ENCODE peak calls at places on chromosomes 12 and 14, in ten cellular contexts. C is neural progenitor cell; L is adrenal gland; D is transverse colon; V is effector memory CD4-positive, alpha-beta T cell; N is SK-N-SH; G is dorsolateral prefrontal cortex; F is osteoblast; P is gastrocnemius medialis; K is IMR-90. Y is an unnamed sample.

GRCh38 chr12:27013606-27014084 is 539 bp downstream of the TM7SF3 start:
- DNase-seq in C (peak), L (no peak), D (peak), V (no peak), N (no peak), G (no peak), F (peak), P (no peak), K (peak), Y (no peak)

GRCh38 chr14:91090733-91091132 is 23.1 kb upstream of the DGLUCY start:
- DNase-seq in C (no peak), L (no peak), D (peak), V (no peak), N (no peak), G (no peak), F (no peak), P (no peak), K (no peak), Y (no peak)

GRCh38 chr14:75370416-75371205 is 57.2 kb upstream of the JDP2 start:
- DNase-seq in C (no peak), L (no peak), D (no peak), V (no peak), N (no peak), G (no peak), F (no peak), P (no peak), K (no peak), Y (no peak)

GRCh38 chr14:76085358-76085757 is 66.4 kb upstream of the GPATCH2L start:
- DNase-seq in C (no peak), L (no peak), D (no peak), V (no peak), N (no peak), G (no peak), F (no peak), P (peak), K (no peak), Y (no peak)

GRCh38 chr12:74379114-74379513 is 158.5 kb upstream of the ATXN7L3B start:
- DNase-seq in C (no peak), L (no peak), D (no peak), V (no peak), N (no peak), G (no peak), F (no peak), P (no peak), K (no peak), Y (no peak)

GRCh38 chr12:3832738-3833137 is 40.5 kb downstream of the PARP11 start:
- DNase-seq in C (no peak), L (no peak), D (no peak), V (no peak), N (no peak), G (no peak), F (no peak), P (no peak), K (peak), Y (no peak)

GRCh38 chr12:105167346-105167745 is 59.8 kb downstream of the WASHC4 start:
- DNase-seq in C (no peak), L (no peak), D (no peak), V (no peak), N (no peak), G (no peak), F (no peak), P (no peak), K (peak), Y (no peak)

GRCh38 chr14:69363055-69363454 is 35.0 kb downstream of the ERH start:
- DNase-seq in C (peak), L (peak), D (no peak), V (no peak), N (peak), G (peak), F (peak), P (no peak), K (peak), Y (peak)

GRCh38 chr14:56490379-56490778 is 89.2 kb upstream of the TMEM260 start:
- DNase-seq in C (peak), L (no peak), D (no peak), V (no peak), N (peak), G (no peak), F (no peak), P (no peak), K (peak), Y (no peak)

GRCh38 chr12:55828357-55828756 is 1.0 kb downstream of the DNAJC14 start:
- DNase-seq in C (no peak), L (no peak), D (no peak), V (no peak), N (no peak), G (no peak), F (no peak), P (no peak), K (no peak), Y (no peak)

GRCh38 chr12:14560904-14561574 is 6.6 kb downstream of the PLBD1 start:
- DNase-seq in C (no peak), L (no peak), D (no peak), V (no peak), N (no peak), G (no peak), F (no peak), P (no peak), K (no peak), Y (no peak)

GRCh38 chr14:68775614-68776126 is 17.2 kb downstream of the ZFP36L1 start:
- DNase-seq in C (no peak), L (peak), D (no peak), V (no peak), N (no peak), G (no peak), F (no peak), P (no peak), K (no peak), Y (no peak)

GRCh38 chr12:121227294-121227693 is 17.4 kb downstream of the P2RX4 start:
- DNase-seq in C (no peak), L (no peak), D (peak), V (no peak), N (no peak), G (no peak), F (peak), P (no peak), K (no peak), Y (no peak)

GRCh38 chr12:69639400-69640016 is 28.8 kb upstream of the LRRC10 start:
- DNase-seq in C (peak), L (peak), D (peak), V (no peak), N (peak), G (peak), F (peak), P (no peak), K (peak), Y (peak)

GRCh38 chr14:68685419-68686211 is 107.3 kb downstream of the ZFP36L1 start:
- DNase-seq in C (no peak), L (peak), D (peak), V (peak), N (no peak), G (no peak), F (peak), P (no peak), K (peak), Y (no peak)

GRCh38 chr14:96105921-96106441 is 66.8 kb downstream of the C14orf132 start:
- DNase-seq in C (no peak), L (peak), D (peak), V (no peak), N (no peak), G (no peak), F (no peak), P (no peak), K (no peak), Y (peak)

GRCh38 chr14:63642229-63642611 is 549 bp upstream of the WDR89 start:
- DNase-seq in C (peak), L (peak), D (peak), V (peak), N (peak), G (peak), F (peak), P (peak), K (peak), Y (peak)

GRCh38 chr12:27335364-27336145 is 2.9 kb downstream of the BMAL2 start:
- DNase-seq in C (no peak), L (no peak), D (no peak), V (no peak), N (no peak), G (no peak), F (peak), P (no peak), K (no peak), Y (no peak)

GRCh38 chr14:105857223-105857815 is 330.9 kb downstream of the TMEM121 start:
- DNase-seq in C (no peak), L (peak), D (peak), V (no peak), N (no peak), G (no peak), F (no peak), P (no peak), K (no peak), Y (no peak)

GRCh38 chr12:90124914-90125313 is 416.3 kb upstream of the ATP2B1 start:
- DNase-seq in C (no peak), L (no peak), D (no peak), V (no peak), N (no peak), G (no peak), F (no peak), P (no peak), K (no peak), Y (no peak)

GRCh38 chr14:44895716-44896115 is 66.0 kb downstream of the KLHL28 start:
- DNase-seq in C (no peak), L (no peak), D (no peak), V (no peak), N (no peak), G (no peak), F (peak), P (no peak), K (peak), Y (no peak)

GRCh38 chr12:69900720-69901131 is 75.7 kb downstream of the MYRFL start:
- DNase-seq in C (peak), L (peak), D (peak), V (peak), N (peak), G (peak), F (no peak), P (peak), K (peak), Y (peak)

GRCh38 chr12:3921526-3921925 is 48.3 kb upstream of the PARP11 start:
- DNase-seq in C (no peak), L (no peak), D (no peak), V (no peak), N (no peak), G (no peak), F (no peak), P (no peak), K (no peak), Y (no peak)

GRCh38 chr12:67433393-67434175 is 164.4 kb downstream of the CAND1 start:
- DNase-seq in C (no peak), L (no peak), D (no peak), V (no peak), N (no peak), G (no peak), F (no peak), P (no peak), K (peak), Y (no peak)

GRCh38 chr14:65637780-65638179 is 225.2 kb downstream of the FUT8 start:
- DNase-seq in C (no peak), L (no peak), D (no peak), V (no peak), N (no peak), G (no peak), F (peak), P (no peak), K (peak), Y (no peak)

GRCh38 chr12:128791395-128792322 is 32.1 kb downstream of the SLC15A4 start:
- DNase-seq in C (no peak), L (no peak), D (peak), V (no peak), N (peak), G (peak), F (no peak), P (no peak), K (peak), Y (no peak)

GRCh38 chr14:91649930-91650329 is 82.0 kb downstream of the CATSPERB start:
- DNase-seq in C (peak), L (no peak), D (no peak), V (no peak), N (peak), G (no peak), F (peak), P (no peak), K (peak), Y (no peak)

GRCh38 chr14:37585971-37586759 is 8.9 kb downstream of the FOXA1 start:
- DNase-seq in C (peak), L (no peak), D (no peak), V (no peak), N (no peak), G (no peak), F (peak), P (no peak), K (no peak), Y (no peak)

GRCh38 chr12:113684053-113684907 is 212.6 kb upstream of the LHX5 start:
- DNase-seq in C (peak), L (no peak), D (no peak), V (no peak), N (peak), G (no peak), F (no peak), P (no peak), K (peak), Y (no peak)

GRCh38 chr14:77889971-77890442 is 90.1 kb downstream of the ADCK1 start:
- DNase-seq in C (no peak), L (peak), D (no peak), V (no peak), N (no peak), G (no peak), F (peak), P (no peak), K (peak), Y (no peak)

GRCh38 chr14:68793734-68794129 is 865 bp upstream of the ZFP36L1 start:
- DNase-seq in C (no peak), L (no peak), D (no peak), V (no peak), N (no peak), G (no peak), F (no peak), P (no peak), K (no peak), Y (peak)

GRCh38 chr12:15631007-15631715 is 158.0 kb downstream of the EPS8 start:
- DNase-seq in C (no peak), L (no peak), D (no peak), V (no peak), N (no peak), G (no peak), F (no peak), P (no peak), K (no peak), Y (no peak)

GRCh38 chr14:88630565-88630964 is 67.7 kb downstream of the ZC3H14 start:
- DNase-seq in C (no peak), L (peak), D (no peak), V (no peak), N (no peak), G (no peak), F (peak), P (no peak), K (peak), Y (no peak)

GRCh38 chr12:124279846-124280360 is 15.0 kb upstream of the RFLNA start:
- DNase-seq in C (no peak), L (no peak), D (no peak), V (no peak), N (no peak), G (no peak), F (no peak), P (no peak), K (no peak), Y (no peak)

GRCh38 chr14:38098074-38098846 is 109.4 kb upstream of the SSTR1 start:
- DNase-seq in C (no peak), L (peak), D (no peak), V (no peak), N (no peak), G (no peak), F (no peak), P (no peak), K (peak), Y (no peak)

GRCh38 chr12:126156806-126157574 is 1091.8 kb downstream of the AACS start:
- DNase-seq in C (peak), L (no peak), D (no peak), V (no peak), N (peak), G (peak), F (no peak), P (no peak), K (no peak), Y (no peak)

GRCh38 chr14:91111443-91111842 is 2.4 kb upstream of the DGLUCY start:
- DNase-seq in C (no peak), L (no peak), D (no peak), V (no peak), N (no peak), G (no peak), F (no peak), P (no peak), K (no peak), Y (no peak)

GRCh38 chr12:47772094-47772660 is 861 bp upstream of the SLC48A1 start:
- DNase-seq in C (peak), L (no peak), D (no peak), V (no peak), N (no peak), G (no peak), F (peak), P (no peak), K (no peak), Y (no peak)
- H3K4me3 ChIP-seq in C (peak), L (no peak), D (no peak), V (peak), N (no peak), G (peak), F (no peak), P (peak), K (no peak), Y (no peak)

GRCh38 chr12:119692410-119692809 is 24.5 kb downstream of the PRKAB1 start:
- DNase-seq in C (no peak), L (no peak), D (no peak), V (no peak), N (peak), G (no peak), F (peak), P (no peak), K (peak), Y (no peak)
- H3K27ac ChIP-seq in C (no peak), L (peak), D (peak), V (no peak), N (peak), G (peak), F (peak), P (no peak), K (peak), Y (peak)

GRCh38 chr12:102321305-102322082 is 123.9 kb upstream of the PMCH start:
- DNase-seq in C (no peak), L (no peak), D (no peak), V (no peak), N (no peak), G (no peak), F (no peak), P (no peak), K (no peak), Y (no peak)

GRCh38 chr12:102316723-102317122 is 119.1 kb upstream of the PMCH start:
- DNase-seq in C (no peak), L (no peak), D (no peak), V (no peak), N (no peak), G (no peak), F (no peak), P (no peak), K (no peak), Y (no peak)

GRCh38 chr12:102314821-102315220 is 117.2 kb upstream of the PMCH start:
- DNase-seq in C (no peak), L (no peak), D (no peak), V (no peak), N (no peak), G (no peak), F (no peak), P (no peak), K (peak), Y (no peak)

GRCh38 chr12:102322254-102322653 is 124.6 kb upstream of the PMCH start:
- DNase-seq in C (no peak), L (no peak), D (no peak), V (no peak), N (no peak), G (no peak), F (no peak), P (no peak), K (no peak), Y (no peak)

GRCh38 chr12:102317155-102317554 is 119.5 kb upstream of the PMCH start:
- DNase-seq in C (no peak), L (no peak), D (no peak), V (no peak), N (no peak), G (no peak), F (no peak), P (no peak), K (no peak), Y (no peak)
- H3K4me3 ChIP-seq in C (no peak), L (no peak), D (no peak), V (no peak), N (no peak), G (no peak), F (no peak), P (no peak), K (no peak), Y (no peak)

GRCh38 chr14:104723651-104724406 is at the start of gene ADSS1:
- DNase-seq in C (peak), L (peak), D (peak), V (peak), N (peak), G (peak), F (peak), P (peak), K (no peak), Y (peak)

GRCh38 chr14:104726600-104727451 is 2.8 kb downstream of the ADSS1 start:
- DNase-seq in C (no peak), L (no peak), D (no peak), V (no peak), N (no peak), G (no peak), F (peak), P (no peak), K (no peak), Y (no peak)

GRCh38 chr14:104724407-104724980 is 465 bp downstream of the ADSS1 start:
- DNase-seq in C (no peak), L (peak), D (peak), V (no peak), N (peak), G (peak), F (peak), P (peak), K (no peak), Y (peak)

GRCh38 chr14:104725772-104726548 is 1.9 kb downstream of the ADSS1 start:
- DNase-seq in C (no peak), L (no peak), D (no peak), V (no peak), N (no peak), G (no peak), F (no peak), P (peak), K (no peak), Y (no peak)

DNA sequence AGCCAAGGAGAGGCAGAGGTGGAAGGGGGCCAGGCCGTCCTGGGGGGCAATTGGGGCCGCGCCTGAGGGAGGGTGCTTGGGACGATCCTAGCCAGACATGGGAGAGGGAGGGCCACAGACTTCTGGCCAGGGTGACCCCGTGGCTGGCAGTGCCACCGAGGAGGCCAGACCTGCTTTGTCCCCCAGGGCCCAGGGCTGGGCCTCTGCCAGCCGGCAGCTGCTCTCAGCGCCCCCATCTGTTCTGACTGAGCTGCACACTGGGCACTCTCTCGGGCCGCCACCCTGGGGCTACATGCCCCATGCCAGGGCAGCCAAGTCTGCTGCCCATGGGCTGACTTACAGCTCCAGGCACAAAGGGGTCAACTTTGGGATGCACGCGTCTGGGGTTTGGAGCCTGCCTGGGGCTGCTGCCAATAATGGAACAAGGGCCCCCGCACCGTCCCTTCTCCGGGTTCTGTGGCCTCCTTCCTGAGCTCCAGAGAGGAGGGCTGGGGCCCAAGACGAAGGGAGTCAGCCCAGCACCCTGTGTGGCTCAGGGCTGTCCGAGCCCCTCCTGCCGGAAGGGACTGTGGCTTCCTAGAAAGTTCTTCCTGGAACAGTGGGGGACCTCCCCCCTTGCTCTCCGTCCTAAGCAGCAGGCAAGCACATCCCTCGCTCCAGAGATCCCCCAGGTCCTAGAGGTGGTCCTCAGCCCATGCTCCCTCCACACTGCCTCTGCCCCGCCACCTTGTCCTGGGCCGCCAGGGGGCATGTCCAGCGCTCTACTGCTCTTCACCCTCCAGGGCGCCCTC is 1.1 kb downstream of the ADSS1 start:
- DNase-seq in C (peak), L (no peak), D (peak), V (no peak), N (peak), G (no peak), F (peak), P (peak), K (no peak), Y (peak)
- H3K27ac ChIP-seq in C (no peak), L (no peak), D (peak), V (no peak), N (no peak), G (no peak), F (no peak), P (peak), K (no peak), Y (peak)

GRCh38 chr14:102821252-102821651 is 44.0 kb downstream of the TRAF3 start:
- DNase-seq in C (no peak), L (no peak), D (no peak), V (no peak), N (no peak), G (no peak), F (no peak), P (no peak), K (no peak), Y (no peak)
- H3K4me3 ChIP-seq in C (no peak), L (no peak), D (no peak), V (no peak), N (no peak), G (no peak), F (no peak), P (no peak), K (no peak), Y (no peak)

GRCh38 chr14:50943943-50944646 is at the start of gene PYGL:
- DNase-seq in C (peak), L (peak), D (peak), V (no peak), N (peak), G (peak), F (peak), P (peak), K (peak), Y (peak)
- H3K27ac ChIP-seq in C (no peak), L (peak), D (peak), V (no peak), N (peak), G (no peak), F (peak), P (peak), K (peak), Y (peak)

DNA sequence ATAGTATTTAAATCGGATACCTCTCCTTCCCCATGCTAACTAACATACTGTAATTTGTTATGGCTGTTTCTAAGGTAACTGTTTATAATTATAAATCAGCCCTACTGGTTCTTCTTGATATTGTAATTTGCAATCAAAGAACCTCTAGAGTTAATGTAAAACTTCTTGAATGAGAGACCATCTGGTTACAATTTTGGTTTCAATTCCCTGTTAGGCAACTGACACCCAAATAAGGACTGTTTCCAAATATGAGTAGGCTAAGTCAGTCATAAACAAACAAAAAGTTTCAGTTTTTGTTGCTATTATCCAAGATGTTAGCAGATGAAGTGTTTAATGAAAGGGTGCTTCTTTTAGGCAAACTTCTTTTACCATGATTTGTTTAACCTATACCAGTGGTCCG is 120.2 kb upstream of the DNM1L start:
- DNase-seq in C (no peak), L (no peak), D (no peak), V (no peak), N (no peak), G (no peak), F (peak), P (no peak), K (peak), Y (no peak)
- H3K4me3 ChIP-seq in C (no peak), L (no peak), D (no peak), V (no peak), N (no peak), G (no peak), F (no peak), P (peak), K (peak), Y (peak)

Y was measured in right cardiac atrium.